ENCODE peak calls at places on chromosome 20, in ten cellular contexts. One of them, this sample, is unnamed.

GRCh38 chr20:23094927-23095326 is 8.8 kb upstream of the CD93 start:
- DNase-seq in uterus: no peak
- DNase-seq in heart left ventricle: no peak
- DNase-seq in sigmoid colon: no peak
- DNase-seq in ovary: no peak
- DNase-seq in A549: no peak
- DNase-seq in endothelial cell of umbilical vein: no peak
- DNase-seq in breast epithelium: no peak
- DNase-seq in prostate gland: no peak
- DNase-seq in IMR-90: no peak
- DNase-seq in this sample: no peak

GRCh38 chr20:15642676-15643075 is 930.6 kb downstream of the KIF16B start:
- DNase-seq in endothelial cell of umbilical vein: peak
- DNase-seq in breast epithelium: no peak
- DNase-seq in ovary: no peak
- DNase-seq in A549: no peak
- DNase-seq in prostate gland: no peak
- DNase-seq in sigmoid colon: no peak
- DNase-seq in IMR-90: peak
- DNase-seq in heart left ventricle: no peak
- DNase-seq in uterus: no peak
- DNase-seq in this sample: no peak

GRCh38 chr20:4006640-4007039 is 8.7 kb downstream of the RNF24 start:
- DNase-seq in uterus: peak
- DNase-seq in ovary: no peak
- DNase-seq in A549: no peak
- DNase-seq in heart left ventricle: peak
- DNase-seq in breast epithelium: no peak
- DNase-seq in sigmoid colon: peak
- DNase-seq in IMR-90: no peak
- DNase-seq in prostate gland: peak
- DNase-seq in endothelial cell of umbilical vein: no peak
- DNase-seq in this sample: peak

GRCh38 chr20:34791289-34792020 is 34.0 kb downstream of the NCOA6 start:
- DNase-seq in IMR-90: peak
- DNase-seq in endothelial cell of umbilical vein: peak
- DNase-seq in heart left ventricle: no peak
- DNase-seq in ovary: no peak
- DNase-seq in sigmoid colon: no peak
- DNase-seq in breast epithelium: no peak
- DNase-seq in prostate gland: no peak
- DNase-seq in A549: no peak
- DNase-seq in uterus: no peak
- DNase-seq in this sample: no peak

GRCh38 chr20:2387180-2387577 is 6.5 kb downstream of the TGM6 start:
- DNase-seq in breast epithelium: no peak
- DNase-seq in A549: peak
- DNase-seq in IMR-90: peak
- DNase-seq in heart left ventricle: no peak
- DNase-seq in prostate gland: no peak
- DNase-seq in ovary: no peak
- DNase-seq in endothelial cell of umbilical vein: peak
- DNase-seq in uterus: no peak
- DNase-seq in sigmoid colon: no peak
- DNase-seq in this sample: no peak

GRCh38 chr20:21550587-21550986 is 36.7 kb upstream of the NKX2-2 start:
- DNase-seq in A549: no peak
- DNase-seq in breast epithelium: no peak
- DNase-seq in sigmoid colon: no peak
- DNase-seq in endothelial cell of umbilical vein: no peak
- DNase-seq in ovary: no peak
- DNase-seq in heart left ventricle: no peak
- DNase-seq in uterus: no peak
- DNase-seq in prostate gland: no peak
- DNase-seq in IMR-90: no peak
- DNase-seq in this sample: no peak

GRCh38 chr20:21384308-21384892 is 12.9 kb downstream of the NKX2-4 start:
- DNase-seq in endothelial cell of umbilical vein: no peak
- DNase-seq in heart left ventricle: no peak
- DNase-seq in breast epithelium: no peak
- DNase-seq in A549: no peak
- DNase-seq in sigmoid colon: no peak
- DNase-seq in uterus: no peak
- DNase-seq in ovary: no peak
- DNase-seq in prostate gland: no peak
- DNase-seq in IMR-90: no peak
- DNase-seq in this sample: no peak

GRCh38 chr20:35226775-35227681 is 538 bp downstream of the MMP24 start:
- DNase-seq in breast epithelium: no peak
- DNase-seq in endothelial cell of umbilical vein: peak
- DNase-seq in IMR-90: peak
- DNase-seq in uterus: peak
- DNase-seq in heart left ventricle: peak
- DNase-seq in ovary: peak
- DNase-seq in sigmoid colon: no peak
- DNase-seq in prostate gland: no peak
- DNase-seq in A549: peak
- DNase-seq in this sample: peak

GRCh38 chr20:3045816-3046676 is at the start of gene MRPS26:
- DNase-seq in sigmoid colon: peak
- DNase-seq in IMR-90: peak
- DNase-seq in uterus: peak
- DNase-seq in ovary: peak
- DNase-seq in heart left ventricle: peak
- DNase-seq in breast epithelium: peak
- DNase-seq in A549: peak
- DNase-seq in endothelial cell of umbilical vein: peak
- DNase-seq in prostate gland: peak
- DNase-seq in this sample: peak

GRCh38 chr20:61860588-61860987 is 205.1 kb downstream of the TAF4 start:
- DNase-seq in A549: no peak
- DNase-seq in endothelial cell of umbilical vein: no peak
- DNase-seq in heart left ventricle: no peak
- DNase-seq in prostate gland: no peak
- DNase-seq in sigmoid colon: no peak
- DNase-seq in ovary: no peak
- DNase-seq in breast epithelium: no peak
- DNase-seq in uterus: no peak
- DNase-seq in IMR-90: no peak
- DNase-seq in this sample: no peak

GRCh38 chr20:58833921-58834320 is 16.8 kb downstream of the GNAS-AS1 start:
- DNase-seq in heart left ventricle: no peak
- DNase-seq in prostate gland: no peak
- DNase-seq in uterus: no peak
- DNase-seq in A549: no peak
- DNase-seq in endothelial cell of umbilical vein: no peak
- DNase-seq in breast epithelium: no peak
- DNase-seq in IMR-90: no peak
- DNase-seq in sigmoid colon: no peak
- DNase-seq in ovary: no peak
- DNase-seq in this sample: no peak

GRCh38 chr20:19392344-19393140 is 180.1 kb downstream of the SLC24A3 start:
- DNase-seq in breast epithelium: no peak
- DNase-seq in IMR-90: no peak
- DNase-seq in A549: no peak
- DNase-seq in ovary: no peak
- DNase-seq in endothelial cell of umbilical vein: no peak
- DNase-seq in heart left ventricle: no peak
- DNase-seq in sigmoid colon: no peak
- DNase-seq in uterus: no peak
- DNase-seq in prostate gland: no peak
- DNase-seq in this sample: no peak

GRCh38 chr20:19397676-19398075 is 185.2 kb downstream of the SLC24A3 start:
- DNase-seq in endothelial cell of umbilical vein: no peak
- DNase-seq in breast epithelium: no peak
- DNase-seq in sigmoid colon: no peak
- DNase-seq in IMR-90: no peak
- DNase-seq in A549: no peak
- DNase-seq in ovary: no peak
- DNase-seq in prostate gland: no peak
- DNase-seq in uterus: no peak
- DNase-seq in heart left ventricle: no peak
- DNase-seq in this sample: no peak

GRCh38 chr20:19401096-19401495 is 188.7 kb downstream of the SLC24A3 start:
- DNase-seq in sigmoid colon: no peak
- DNase-seq in A549: no peak
- DNase-seq in heart left ventricle: no peak
- DNase-seq in breast epithelium: no peak
- DNase-seq in IMR-90: no peak
- DNase-seq in uterus: no peak
- DNase-seq in endothelial cell of umbilical vein: no peak
- DNase-seq in ovary: no peak
- DNase-seq in prostate gland: no peak
- DNase-seq in this sample: no peak

GRCh38 chr20:19396466-19397081 is 184.1 kb downstream of the SLC24A3 start:
- DNase-seq in ovary: no peak
- DNase-seq in endothelial cell of umbilical vein: no peak
- DNase-seq in A549: no peak
- DNase-seq in prostate gland: no peak
- DNase-seq in heart left ventricle: no peak
- DNase-seq in breast epithelium: no peak
- DNase-seq in uterus: no peak
- DNase-seq in sigmoid colon: no peak
- DNase-seq in IMR-90: no peak
- DNase-seq in this sample: no peak
- H3K27ac ChIP-seq in ovary: no peak
- H3K27ac ChIP-seq in endothelial cell of umbilical vein: no peak
- H3K27ac ChIP-seq in A549: no peak
- H3K27ac ChIP-seq in prostate gland: no peak
- H3K27ac ChIP-seq in heart left ventricle: no peak
- H3K27ac ChIP-seq in breast epithelium: no peak
- H3K27ac ChIP-seq in uterus: no peak
- H3K27ac ChIP-seq in sigmoid colon: no peak
- H3K27ac ChIP-seq in IMR-90: no peak
- H3K27ac ChIP-seq in this sample: no peak

GRCh38 chr20:36573798-36574277 is 441 bp downstream of the TGIF2 start:
- DNase-seq in sigmoid colon: peak
- DNase-seq in A549: no peak
- DNase-seq in breast epithelium: no peak
- DNase-seq in prostate gland: peak
- DNase-seq in heart left ventricle: peak
- DNase-seq in ovary: peak
- DNase-seq in IMR-90: no peak
- DNase-seq in uterus: peak
- DNase-seq in endothelial cell of umbilical vein: peak
- DNase-seq in this sample: peak

GRCh38 chr20:36571564-36572504 is 1.6 kb upstream of the TGIF2 start:
- DNase-seq in ovary: no peak
- DNase-seq in IMR-90: no peak
- DNase-seq in breast epithelium: no peak
- DNase-seq in heart left ventricle: no peak
- DNase-seq in uterus: no peak
- DNase-seq in endothelial cell of umbilical vein: no peak
- DNase-seq in A549: no peak
- DNase-seq in prostate gland: no peak
- DNase-seq in sigmoid colon: no peak
- DNase-seq in this sample: no peak

GRCh38 chr20:36573103-36573797 is at the start of gene TGIF2:
- DNase-seq in prostate gland: peak
- DNase-seq in breast epithelium: peak
- DNase-seq in ovary: peak
- DNase-seq in A549: peak
- DNase-seq in uterus: peak
- DNase-seq in sigmoid colon: peak
- DNase-seq in endothelial cell of umbilical vein: peak
- DNase-seq in heart left ventricle: peak
- DNase-seq in IMR-90: peak
- DNase-seq in this sample: peak

GRCh38 chr20:36574278-36575065 is 1.1 kb downstream of the TGIF2 start:
- DNase-seq in prostate gland: peak
- DNase-seq in ovary: peak
- DNase-seq in A549: peak
- DNase-seq in endothelial cell of umbilical vein: peak
- DNase-seq in breast epithelium: peak
- DNase-seq in uterus: peak
- DNase-seq in sigmoid colon: peak
- DNase-seq in heart left ventricle: peak
- DNase-seq in IMR-90: peak
- DNase-seq in this sample: peak

DNA sequence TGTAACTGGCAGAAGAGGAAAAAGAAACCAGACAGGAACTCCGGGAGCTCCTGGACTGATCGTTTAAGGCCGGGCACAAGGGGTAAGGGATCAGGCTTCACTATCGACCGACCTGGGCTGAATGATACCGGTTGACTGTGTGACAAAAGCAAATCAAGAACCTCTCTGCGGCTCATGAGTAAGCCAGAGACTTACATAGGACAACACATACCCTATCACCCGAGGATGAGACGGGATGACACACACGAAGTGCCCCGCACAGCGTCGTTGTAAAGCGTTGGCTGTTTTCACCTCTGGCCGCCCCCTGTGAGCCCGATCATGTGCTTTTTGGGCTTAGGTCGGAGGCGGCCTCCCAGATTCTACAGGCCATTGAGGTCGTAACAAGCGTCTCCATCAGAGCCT is 695 bp upstream of the TGIF2 start:
- DNase-seq in IMR-90: peak
- DNase-seq in uterus: no peak
- DNase-seq in heart left ventricle: no peak
- DNase-seq in endothelial cell of umbilical vein: no peak
- DNase-seq in sigmoid colon: no peak
- DNase-seq in breast epithelium: no peak
- DNase-seq in prostate gland: peak
- DNase-seq in ovary: no peak
- DNase-seq in A549: no peak
- DNase-seq in this sample: peak
- TF ChIP-seq POLR2A in IMR-90: no peak
- TF ChIP-seq POLR2A in uterus: no peak
- TF ChIP-seq POLR2A in heart left ventricle: no peak
- TF ChIP-seq POLR2A in endothelial cell of umbilical vein: no peak
- TF ChIP-seq POLR2A in sigmoid colon: no peak
- TF ChIP-seq POLR2A in breast epithelium: no peak
- TF ChIP-seq POLR2A in prostate gland: no peak
- TF ChIP-seq POLR2A in ovary: no peak
- TF ChIP-seq POLR2A in A549: no peak
- TF ChIP-seq POLR2A in this sample: no peak

GRCh38 chr20:45944151-45944964 is 9.9 kb downstream of the PCIF1 start:
- DNase-seq in IMR-90: no peak
- DNase-seq in ovary: no peak
- DNase-seq in uterus: no peak
- DNase-seq in breast epithelium: no peak
- DNase-seq in sigmoid colon: no peak
- DNase-seq in endothelial cell of umbilical vein: no peak
- DNase-seq in A549: peak
- DNase-seq in prostate gland: no peak
- DNase-seq in heart left ventricle: no peak
- DNase-seq in this sample: no peak
- H3K27ac ChIP-seq in IMR-90: no peak
- H3K27ac ChIP-seq in ovary: no peak
- H3K27ac ChIP-seq in uterus: no peak
- H3K27ac ChIP-seq in breast epithelium: no peak
- H3K27ac ChIP-seq in sigmoid colon: no peak
- H3K27ac ChIP-seq in endothelial cell of umbilical vein: no peak
- H3K27ac ChIP-seq in A549: peak
- H3K27ac ChIP-seq in prostate gland: no peak
- H3K27ac ChIP-seq in heart left ventricle: no peak
- H3K27ac ChIP-seq in this sample: no peak

GRCh38 chr20:49867453-49868215 is 47.7 kb downstream of the SPATA2 start:
- DNase-seq in uterus: no peak
- DNase-seq in A549: no peak
- DNase-seq in sigmoid colon: no peak
- DNase-seq in endothelial cell of umbilical vein: no peak
- DNase-seq in prostate gland: no peak
- DNase-seq in ovary: no peak
- DNase-seq in breast epithelium: no peak
- DNase-seq in IMR-90: no peak
- DNase-seq in heart left ventricle: no peak
- DNase-seq in this sample: no peak
- TF ChIP-seq POLR2A in uterus: no peak
- TF ChIP-seq POLR2A in A549: no peak
- TF ChIP-seq POLR2A in sigmoid colon: no peak
- TF ChIP-seq POLR2A in endothelial cell of umbilical vein: no peak
- TF ChIP-seq POLR2A in prostate gland: no peak
- TF ChIP-seq POLR2A in ovary: no peak
- TF ChIP-seq POLR2A in breast epithelium: no peak
- TF ChIP-seq POLR2A in IMR-90: no peak
- TF ChIP-seq POLR2A in heart left ventricle: no peak
- TF ChIP-seq POLR2A in this sample: no peak